ENCODE peak calls at places on chromosomes 2 and 18, in four cellular contexts. H, N, W and L are unnamed samples.

GRCh38 chr2:128628206-128628605 is 309.5 kb upstream of the HS6ST1 start:
- DNase-seq in H (no peak), N (peak; percentile 37), W (peak; percentile 11), L (no peak)

GRCh38 chr2:64485961-64486360 is 32.0 kb downstream of the LGALSL start:
- DNase-seq in H (peak; percentile 27), N (no peak), W (peak; percentile 64), L (no peak)

GRCh38 chr2:172229125-172229524 is 126.4 kb upstream of the DLX2 start:
- DNase-seq in H (no peak), N (no peak), W (no peak), L (no peak)

GRCh38 chr2:29155578-29155977 is 40.4 kb downstream of the CLIP4 start:
- DNase-seq in H (no peak), N (no peak), W (no peak), L (no peak)

GRCh38 chr2:169741-170140 is 94.1 kb downstream of the SH3YL1 start:
- DNase-seq in H (no peak), N (no peak), W (no peak), L (no peak)

GRCh38 chr2:7845332-7845731 is 836.5 kb upstream of the ID2 start:
- DNase-seq in H (peak; percentile 56), N (no peak), W (no peak), L (no peak)

GRCh38 chr2:150008901-150009300 is 421.3 kb upstream of the MMADHC start:
- DNase-seq in H (no peak), N (no peak), W (no peak), L (no peak)

GRCh38 chr2:157787364-157787938 is 88.7 kb downstream of the ACVR1 start:
- DNase-seq in H (no peak), N (no peak), W (no peak), L (no peak)

GRCh38 chr2:51998890-51999289 is 967.0 kb upstream of the NRXN1 start:
- DNase-seq in H (no peak), N (no peak), W (peak; percentile 54), L (no peak)

GRCh38 chr2:111923271-111923670 is 24.9 kb downstream of the MERTK start:
- DNase-seq in H (peak; percentile 39), N (no peak), W (no peak), L (no peak)

GRCh38 chr2:204923957-204924356 is 378.7 kb downstream of the PARD3B start:
- DNase-seq in H (no peak), N (no peak), W (no peak), L (no peak)

GRCh38 chr2:175872716-175873115 is 129.4 kb downstream of the LNPK start:
- DNase-seq in H (no peak), N (no peak), W (no peak), L (no peak)

GRCh38 chr2:119649364-119649917 is 29.6 kb upstream of the TMEM177 start:
- DNase-seq in H (peak; percentile 32), N (no peak), W (no peak), L (no peak)

GRCh38 chr2:127408004-127408806 is 10.0 kb upstream of the PROC start:
- DNase-seq in H (peak; percentile 95), N (peak; percentile 95), W (peak; percentile 96), L (peak; percentile 92)

GRCh38 chr2:53970095-53970897 is 497 bp downstream of the PSME4 start:
- DNase-seq in H (peak; percentile 55), N (peak; percentile 63), W (peak; percentile 74), L (peak; percentile 48)

GRCh38 chr2:8576525-8577157 is 105.2 kb upstream of the ID2 start:
- DNase-seq in H (no peak), N (peak; percentile 82), W (peak; percentile 68), L (no peak)

GRCh38 chr2:135773319-135773718 is 31.7 kb downstream of the UBXN4 start:
- DNase-seq in H (no peak), N (no peak), W (no peak), L (no peak)

GRCh38 chr2:43044093-43044614 is 182.3 kb downstream of the ZFP36L2 start:
- DNase-seq in H (no peak), N (no peak), W (peak; percentile 58), L (no peak)

GRCh38 chr2:186927867-186928191 is 78.9 kb upstream of the ZSWIM2 start:
- DNase-seq in H (no peak), N (no peak), W (no peak), L (no peak)

GRCh38 chr2:237878321-237879057 is 19.1 kb downstream of the RAMP1 start:
- DNase-seq in H (no peak), N (peak; percentile 30), W (peak; percentile 62), L (no peak)
- H3K27ac ChIP-seq in H (no peak overlapping the region), N (peak overlapping the region; percentile 22), W (peak overlapping the region; percentile 91), L (no peak overlapping the region)

DNA sequence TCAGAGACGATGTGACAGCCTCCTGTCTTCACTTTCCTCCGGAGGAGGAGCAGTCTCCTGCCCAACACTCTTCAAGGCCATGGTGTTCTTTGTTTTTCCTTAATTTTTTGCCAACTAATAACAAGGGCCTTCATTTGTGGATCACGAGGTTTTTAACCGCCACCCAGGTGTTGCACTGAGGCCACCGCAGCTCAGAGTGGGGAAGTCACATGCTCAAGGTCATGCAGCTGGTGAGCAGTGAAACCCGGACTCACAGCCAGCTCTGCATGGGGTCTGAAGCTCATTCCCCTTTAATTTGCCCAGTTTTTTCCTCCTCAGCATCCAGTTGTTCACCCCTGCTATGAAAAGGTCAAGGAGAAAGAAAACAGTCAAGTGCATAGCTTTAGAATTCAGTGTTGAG is 19.6 kb downstream of the ENOSF1 start:
- DNase-seq in H (no peak), N (no peak), W (no peak), L (peak; percentile 16)
- H3K4me3 ChIP-seq in H (no peak overlapping the region), N (no peak overlapping the region), W (no peak overlapping the region), L (no peak overlapping the region)

GRCh38 chr18:44696892-44697291 is 16.2 kb downstream of the SETBP1 start:
- DNase-seq in H (peak; percentile 44), N (no peak), W (no peak), L (peak; percentile 64)

GRCh38 chr18:44697315-44697714 is 16.6 kb downstream of the SETBP1 start:
- DNase-seq in H (no peak), N (no peak), W (no peak), L (no peak)

GRCh38 chr18:44700652-44701051 is 20.0 kb downstream of the SETBP1 start:
- DNase-seq in H (peak; percentile 61), N (no peak), W (peak; percentile 86), L (peak; percentile 62)

GRCh38 chr18:44699571-44700261 is 19.0 kb downstream of the SETBP1 start:
- DNase-seq in H (no peak), N (no peak), W (peak; percentile 54), L (no peak)

GRCh38 chr18:44698518-44698917 is 17.8 kb downstream of the SETBP1 start:
- DNase-seq in H (no peak), N (no peak), W (peak; percentile 11), L (no peak)
- H3K27ac ChIP-seq in H (no peak overlapping the region), N (no peak overlapping the region), W (peak overlapping the region; percentile 88), L (no peak overlapping the region)

DNA sequence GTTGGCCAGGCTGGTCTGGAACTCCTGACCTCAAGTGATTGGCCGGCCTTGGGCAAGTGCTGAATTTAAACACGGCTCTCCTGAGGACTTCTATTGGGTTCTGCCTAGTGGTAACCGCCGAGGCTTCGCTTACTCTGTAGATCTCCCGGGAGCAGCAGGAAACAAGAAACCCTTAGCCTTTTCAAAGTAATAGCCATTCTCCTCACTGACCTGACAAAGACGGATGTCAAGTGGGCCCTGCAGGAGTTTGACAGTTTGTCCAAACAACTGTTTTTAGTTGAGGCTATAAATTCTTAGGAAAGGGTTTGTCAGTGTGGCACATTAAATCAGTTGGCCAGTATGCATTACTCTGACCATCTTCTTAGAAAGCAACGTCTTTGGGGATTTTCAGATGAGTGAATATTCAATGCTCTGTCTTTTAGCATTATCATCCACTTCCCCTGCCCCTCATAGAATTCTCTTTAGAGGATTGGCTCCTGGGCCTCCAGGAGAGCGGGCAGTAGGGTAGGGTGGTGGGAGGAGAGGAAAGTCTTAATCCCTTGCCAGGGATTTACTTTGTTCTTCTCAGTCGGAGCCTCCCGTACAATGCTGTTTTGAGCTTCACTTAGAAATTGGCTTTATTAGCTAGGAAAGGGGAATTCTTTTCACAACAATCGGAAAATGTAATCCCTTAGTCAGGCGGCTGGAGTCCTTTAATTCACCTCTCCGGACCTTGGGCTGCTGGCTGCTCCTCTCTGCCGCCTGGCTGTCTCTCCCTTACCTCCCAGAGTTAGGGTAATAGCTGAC is 13.3 kb upstream of the C18orf32 start:
- DNase-seq in H (no peak), N (no peak), W (no peak), L (no peak)
- H3K4me3 ChIP-seq in H (no peak overlapping the region), N (no peak overlapping the region), W (no peak overlapping the region), L (no peak overlapping the region)

GRCh38 chr18:47149457-47150028 is 757 bp downstream of the HDHD2 start:
- DNase-seq in H (peak; percentile 17), N (no peak), W (no peak), L (no peak)
- H3K27ac ChIP-seq in H (peak overlapping the region; percentile 92), N (peak overlapping the region; percentile 90), W (peak overlapping the region; percentile 90), L (no peak overlapping the region)

GRCh38 chr18:58863539-58864145 is 1.0 kb upstream of the ZNF532 start:
- DNase-seq in H (peak; percentile 61), N (peak; percentile 80), W (peak; percentile 74), L (peak; percentile 48)
- H3K4me3 ChIP-seq in H (peak overlapping the region; percentile 26), N (peak overlapping the region; percentile 74), W (peak overlapping the region; percentile 34), L (no peak overlapping the region)